ENCODE peak calls at places on chromosomes 7 and 10, in seven cellular contexts. N is nephron progenitor cell, S is cardiac fibroblast, L is uterus, D is BE2C, R is endothelial cell, W is fibroblast of lung. C is an unnamed sample.

GRCh38 chr10:778626-779330 is 89.3 kb upstream of the DIP2C start:
- DNase-seq in L (no peak), D (no peak), S (no peak), W (peak), R (no peak), N (no peak), C (no peak)

GRCh38 chr7:6651866-6652445 is 14.8 kb downstream of the ZNF316 start:
- DNase-seq in W (no peak), L (no peak), D (no peak), R (no peak), S (no peak), N (no peak), C (no peak)

GRCh38 chr7:149468208-149468607 is 7.3 kb upstream of the ZNF777 start:
- DNase-seq in W (peak), S (peak), R (no peak), N (no peak), L (no peak), D (no peak), C (no peak)

GRCh38 chr10:23438547-23439451 is at the start of gene OTUD1:
- DNase-seq in R (peak), D (peak), N (peak), S (peak), W (peak), L (peak), C (peak)

GRCh38 chr10:121337356-121337936 is 260.8 kb downstream of the FGFR2 start:
- DNase-seq in D (no peak), N (no peak), R (no peak), W (no peak), S (no peak), L (no peak), C (no peak)

GRCh38 chr7:70318511-70318910 is 720.2 kb downstream of the AUTS2 start:
- DNase-seq in R (no peak), W (no peak), S (no peak), L (no peak), D (no peak), N (no peak), C (no peak)

GRCh38 chr10:55704950-55705349 is 656.1 kb downstream of the ZWINT start:
- DNase-seq in W (no peak), R (no peak), D (no peak), S (no peak), N (no peak), L (no peak), C (no peak)

GRCh38 chr10:70234668-70235447 is 1.6 kb upstream of the PPA1 start:
- DNase-seq in S (peak), L (peak), W (peak), D (no peak), R (no peak), N (no peak), C (peak)

GRCh38 chr10:128027822-128028507 is 98.3 kb downstream of the MKI67 start:
- DNase-seq in D (no peak), N (no peak), S (no peak), R (no peak), L (no peak), W (no peak), C (no peak)

GRCh38 chr7:114468844-114469243 is 54.2 kb downstream of the FOXP2 start:
- DNase-seq in L (no peak), R (no peak), D (no peak), W (peak), N (no peak), S (no peak), C (no peak)

GRCh38 chr10:127886371-127887051 is 6.2 kb downstream of the CLRN3 start:
- DNase-seq in L (no peak), D (no peak), W (no peak), N (no peak), R (no peak), S (no peak), C (no peak)

GRCh38 chr10:14550471-14550941 is 219.8 kb upstream of the FRMD4A start:
- DNase-seq in W (no peak), D (no peak), N (no peak), S (no peak), L (no peak), R (no peak), C (no peak)

GRCh38 chr10:123429631-123430257 is 236.4 kb upstream of the GPR26 start:
- DNase-seq in S (no peak), D (peak), R (no peak), L (no peak), N (no peak), W (peak), C (no peak)

GRCh38 chr7:110943686-110944350 is 147.1 kb upstream of the LRRN3 start:
- DNase-seq in W (peak), L (no peak), S (peak), N (no peak), D (no peak), R (no peak), C (peak)

GRCh38 chr7:28836661-28837060 is 121.5 kb downstream of the TRIL start:
- DNase-seq in L (no peak), R (no peak), N (no peak), D (no peak), W (no peak), S (peak), C (no peak)

GRCh38 chr7:98733036-98733435 is 116.0 kb downstream of the NPTX2 start:
- DNase-seq in L (no peak), S (peak), R (peak), N (peak), W (peak), D (peak), C (peak)

GRCh38 chr10:102540023-102540422 is 36.3 kb downstream of the SUFU start:
- DNase-seq in D (no peak), R (no peak), N (no peak), L (no peak), S (peak), W (no peak), C (peak)

GRCh38 chr10:77773631-77774426 is 136.2 kb upstream of the KCNMA1 start:
- DNase-seq in N (no peak), L (no peak), D (no peak), R (no peak), S (no peak), W (no peak), C (no peak)

GRCh38 chr10:43594944-43595589 is 11.2 kb upstream of the ZNF485 start:
- DNase-seq in R (no peak), S (peak), L (no peak), D (no peak), N (no peak), W (peak), C (no peak)

GRCh38 chr7:157573244-157573643 is 236.4 kb downstream of the DNAJB6 start:
- DNase-seq in D (no peak), S (no peak), N (no peak), W (no peak), L (no peak), R (no peak), C (no peak)

GRCh38 chr7:152504367-152504766 is 68.6 kb upstream of the KMT2C start:
- DNase-seq in S (no peak), R (no peak), N (no peak), L (no peak), W (no peak), D (no peak), C (no peak)

GRCh38 chr10:44465430-44466115 is 80.7 kb upstream of the CXCL12 start:
- DNase-seq in R (no peak), W (peak), N (peak), D (no peak), S (no peak), L (no peak), C (no peak)

GRCh38 chr7:25139536-25139935 is 14.5 kb upstream of the CYCS start:
- DNase-seq in L (no peak), W (no peak), N (no peak), R (no peak), D (no peak), S (no peak), C (no peak)

GRCh38 chr10:108392286-108392685 is 1227.8 kb upstream of the SORCS1 start:
- DNase-seq in S (peak), R (no peak), D (no peak), L (no peak), W (peak), N (no peak), C (peak)

GRCh38 chr10:127069436-127069835 is 127.0 kb downstream of the INSYN2A start:
- DNase-seq in S (no peak), N (no peak), L (no peak), D (no peak), R (no peak), W (no peak), C (no peak)

GRCh38 chr7:41817386-41817785 is 114.5 kb upstream of the INHBA start:
- DNase-seq in W (peak), N (no peak), D (no peak), S (peak), L (no peak), R (no peak), C (peak)

GRCh38 chr7:29177963-29178612 is 16.5 kb upstream of the CHN2 start:
- DNase-seq in S (peak), R (no peak), W (peak), D (no peak), L (peak), N (no peak), C (no peak)

GRCh38 chr10:77687018-77687417 is 49.4 kb upstream of the KCNMA1 start:
- DNase-seq in R (no peak), D (no peak), N (no peak), S (no peak), W (no peak), L (no peak), C (no peak)

GRCh38 chr7:134552105-134552504 is 3.2 kb downstream of the AKR1B15 start:
- DNase-seq in N (peak), W (no peak), S (peak), L (no peak), D (peak), R (peak), C (no peak)

GRCh38 chr7:73528204-73528603 is 6.1 kb upstream of the BAZ1B start:
- DNase-seq in R (no peak), S (peak), D (no peak), W (peak), L (no peak), N (no peak), C (no peak)

GRCh38 chr10:52216852-52217251 is 97.2 kb upstream of the DKK1 start:
- DNase-seq in D (no peak), L (no peak), W (peak), S (peak), N (peak), R (peak), C (peak)

GRCh38 chr7:7918736-7919448 is 49.7 kb upstream of the GLCCI1 start:
- DNase-seq in R (no peak), S (no peak), W (no peak), L (no peak), N (no peak), D (no peak), C (no peak)

GRCh38 chr10:78914502-78915330 is 154.1 kb upstream of the ZMIZ1 start:
- DNase-seq in N (no peak), S (no peak), R (no peak), W (peak), D (no peak), L (peak), C (no peak)

GRCh38 chr10:97718178-97718577 is 4.6 kb downstream of the MARVELD1 start:
- DNase-seq in W (no peak), D (peak), N (no peak), S (no peak), L (no peak), R (no peak), C (no peak)

GRCh38 chr7:142298009-142298408 is 40.2 kb upstream of the PRSS58 start:
- DNase-seq in L (no peak), R (peak), S (peak), D (no peak), W (no peak), N (no peak), C (no peak)

GRCh38 chr7:601573-602340 is 82.1 kb upstream of the PDGFA start:
- DNase-seq in R (no peak), L (peak), S (peak), D (no peak), W (peak), N (peak), C (no peak)

DNA sequence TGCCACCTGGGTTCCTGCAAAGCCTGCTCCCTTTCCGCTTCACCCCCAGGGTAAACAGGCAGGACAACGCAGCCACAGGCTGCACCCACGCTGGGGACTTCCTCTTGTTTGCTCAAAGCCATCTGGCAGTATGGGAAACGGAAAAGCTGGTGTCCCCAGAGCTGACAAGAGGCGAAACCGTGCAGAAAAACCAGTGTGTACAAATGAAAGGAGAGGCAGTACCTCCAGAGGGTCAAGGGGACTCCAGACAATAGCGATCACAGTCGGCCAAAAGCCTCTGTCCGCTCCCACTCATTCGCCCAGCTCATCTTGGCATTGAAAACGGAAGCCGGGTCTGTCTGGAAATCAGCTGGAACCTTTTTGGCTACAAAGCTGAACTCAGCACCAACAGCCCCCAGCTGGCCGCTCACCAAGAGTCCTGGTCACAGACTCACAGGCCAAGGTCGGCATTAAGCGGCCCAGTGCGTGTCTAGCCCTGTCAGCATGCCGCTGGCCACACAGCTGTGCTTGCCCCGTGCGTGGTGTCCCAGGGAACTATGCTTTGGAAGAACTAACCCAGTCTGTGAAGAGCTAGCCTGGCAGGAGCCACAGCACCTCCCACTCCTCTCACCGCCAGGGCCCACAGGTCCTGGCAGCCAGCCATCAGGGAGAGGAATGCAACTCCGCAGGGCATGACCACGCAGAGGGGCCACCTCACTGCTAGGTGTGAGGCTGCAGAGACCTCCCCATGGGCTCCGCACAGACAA is 10.4 kb downstream of the TNS3 start:
- DNase-seq in N (no peak), W (peak), D (peak), R (no peak), S (peak), L (peak), C (peak)
- TF ChIP-seq CTCF in N (no peak), W (no peak), D (peak), R (no peak), S (no peak), L (no peak), C (no peak)

GRCh38 chr7:124261710-124262109 is 228.8 kb upstream of the TMEM229A start:
- DNase-seq in D (no peak), N (no peak), L (no peak), R (no peak), W (no peak), S (no peak), C (no peak)

GRCh38 chr7:124263232-124263827 is 230.5 kb upstream of the TMEM229A start:
- DNase-seq in R (no peak), L (no peak), W (no peak), S (peak), N (no peak), D (no peak), C (no peak)

GRCh38 chr7:124255041-124255667 is 222.3 kb upstream of the TMEM229A start:
- DNase-seq in W (no peak), D (no peak), N (no peak), S (no peak), L (no peak), R (no peak), C (no peak)

DNA sequence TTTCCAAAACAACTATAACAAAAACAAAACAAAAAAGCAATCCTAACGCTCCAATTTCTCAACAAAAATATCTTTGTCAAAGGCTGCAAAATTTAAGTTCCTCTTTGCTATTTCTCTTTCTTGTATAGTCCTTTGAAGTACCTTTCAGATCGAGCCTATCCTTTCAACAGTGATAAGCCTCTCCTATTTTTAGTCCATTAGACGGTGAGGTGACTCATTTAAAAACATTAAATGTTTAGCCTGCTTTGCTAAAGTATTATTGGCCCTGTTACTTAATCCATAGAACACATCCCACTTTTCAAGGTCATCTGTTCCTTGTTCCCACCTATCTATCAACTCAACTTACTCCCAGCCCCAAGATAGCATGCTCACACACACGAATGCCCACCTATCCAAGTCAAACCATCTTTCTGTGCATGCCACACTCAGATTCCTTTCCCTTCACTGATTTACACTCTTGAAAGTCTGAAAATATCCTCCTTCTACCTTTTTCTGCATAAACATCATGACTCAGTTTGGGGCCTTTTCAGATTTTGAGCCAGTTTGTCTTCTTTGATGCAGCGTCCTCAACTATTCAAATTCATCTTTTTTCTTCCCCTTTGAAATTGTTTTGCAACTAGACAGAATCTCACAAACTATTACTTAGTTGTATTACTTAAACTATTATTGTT is 224.9 kb upstream of the TMEM229A start:
- DNase-seq in L (no peak), S (no peak), R (no peak), D (no peak), W (no peak), N (no peak), C (no peak)
- TF ChIP-seq CTCF in L (no peak), S (no peak), R (no peak), D (no peak), W (no peak), N (no peak), C (no peak)

GRCh38 chr10:4266387-4267083 is 481.5 kb upstream of the KLF6 start:
- DNase-seq in D (no peak), N (no peak), R (no peak), L (no peak), W (peak), S (peak), C (no peak)

GRCh38 chr10:4264466-4264865 is 479.5 kb upstream of the KLF6 start:
- DNase-seq in L (no peak), W (no peak), N (no peak), D (no peak), S (no peak), R (no peak), C (no peak)

GRCh38 chr10:4270116-4270515 is 485.1 kb upstream of the KLF6 start:
- DNase-seq in S (peak), L (no peak), D (no peak), R (no peak), N (no peak), W (peak), C (peak)

GRCh38 chr10:4265964-4266363 is 481.0 kb upstream of the KLF6 start:
- DNase-seq in R (no peak), N (no peak), W (no peak), D (no peak), L (no peak), S (no peak), C (no peak)

DNA sequence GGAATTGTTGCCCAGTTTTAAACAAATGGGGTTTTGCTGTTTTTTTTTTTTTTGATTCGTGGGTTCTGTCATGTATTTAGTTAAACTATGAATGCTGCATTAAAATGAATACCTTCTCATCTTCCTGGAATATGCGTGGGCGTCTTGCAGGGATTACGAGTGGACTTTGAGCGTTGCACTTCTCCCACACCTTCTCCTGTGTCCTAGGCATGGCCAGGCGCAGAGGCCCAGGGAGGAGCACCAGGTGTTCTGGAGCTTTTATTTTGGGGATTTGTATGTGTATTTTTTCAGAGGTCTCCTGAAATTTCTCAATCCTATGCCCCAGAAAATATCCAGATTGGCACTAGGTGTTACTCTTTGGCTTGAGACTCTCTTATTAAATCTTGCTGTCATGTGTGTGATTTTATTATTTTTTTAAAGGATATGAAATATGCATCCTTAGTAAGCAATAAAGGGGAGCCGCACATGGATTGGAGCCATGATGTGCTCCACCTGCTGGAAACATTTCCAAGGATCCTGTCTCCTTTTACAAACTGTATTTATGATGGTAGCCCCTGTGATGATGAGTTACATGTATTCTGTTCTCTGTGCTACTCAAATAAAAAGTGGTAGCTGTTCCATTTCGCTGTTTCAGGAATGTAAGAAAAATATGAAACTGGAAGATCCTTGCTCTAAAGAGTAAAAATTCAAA is 482.2 kb upstream of the KLF6 start:
- DNase-seq in L (no peak), S (peak), D (no peak), N (no peak), W (no peak), R (no peak), C (no peak)
- TF ChIP-seq CTCF in L (no peak), S (peak), D (peak), N (no peak), W (no peak), R (no peak), C (peak)

GRCh38 chr7:101294039-101294831 is 27.4 kb downstream of the IFT22 start:
- DNase-seq in S (no peak), W (no peak), D (no peak), L (no peak), N (no peak), R (no peak), C (no peak)

GRCh38 chr7:101300465-101301376 is 20.9 kb downstream of the IFT22 start:
- DNase-seq in W (no peak), D (no peak), R (no peak), N (no peak), L (no peak), S (no peak), C (no peak)

GRCh38 chr7:101299511-101300464 is 21.8 kb downstream of the IFT22 start:
- DNase-seq in S (no peak), W (no peak), R (peak), D (peak), N (peak), L (no peak), C (no peak)

DNA sequence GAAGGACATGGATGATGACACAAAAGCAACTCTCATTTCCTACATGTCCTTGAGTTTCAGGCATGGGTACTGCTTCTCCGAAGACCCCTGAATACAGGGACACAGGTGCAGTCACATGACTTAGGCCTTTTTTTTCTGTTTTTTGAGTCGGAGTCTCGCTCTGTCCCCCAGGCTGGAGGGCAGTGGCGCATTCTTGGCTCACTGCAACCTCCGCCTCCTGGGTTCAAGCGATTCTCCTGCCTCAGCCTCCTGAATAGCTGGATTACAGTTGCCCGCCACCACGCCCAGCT is 26.8 kb downstream of the IFT22 start:
- DNase-seq in L (no peak), D (no peak), N (no peak), S (no peak), W (no peak), R (no peak), C (no peak)
- TF ChIP-seq CTCF in L (no peak), D (no peak), N (no peak), S (no peak), W (no peak), R (no peak), C (no peak)